ENCODE peak calls at places on chromosomes 4 and X, in ten cellular contexts. A, Z, K, N, D, Y, X, U, B and S are unnamed samples.

GRCh38 chrX:70452143-70452733 is 7.6 kb downstream of the DLG3 start:
- DNase-seq in A (peak; percentile 50), Z (no peak), K (peak; percentile 45), N (no peak), D (peak; percentile 51), Y (peak; percentile 29), X (peak; percentile 60), U (peak; percentile 75), B (peak; percentile 19), S (no peak)

GRCh38 chr4:8768357-8768999 is 103.2 kb downstream of the HMX1 start:
- DNase-seq in A (no peak), Z (no peak), K (no peak), N (no peak), D (no peak), Y (no peak), X (no peak), U (no peak), B (no peak), S (no peak)

GRCh38 chr4:169664615-169665014 is 44.2 kb downstream of the CLCN3 start:
- DNase-seq in A (no peak), Z (no peak), K (no peak), N (no peak), D (no peak), Y (no peak), X (no peak), U (no peak), B (no peak), S (no peak)

GRCh38 chrX:118215346-118215745 is 98.7 kb upstream of the KLHL13 start:
- DNase-seq in A (no peak), Z (no peak), K (peak; percentile 5), N (no peak), D (no peak), Y (no peak), X (no peak), U (no peak), B (no peak), S (no peak)

GRCh38 chrX:67546496-67547423 is 2.9 kb downstream of the AR start:
- DNase-seq in A (no peak), Z (no peak), K (no peak), N (no peak), D (no peak), Y (no peak), X (peak; percentile 29), U (peak; percentile 2), B (no peak), S (no peak)

GRCh38 chr4:109690690-109691410 is 12.4 kb downstream of the CASP6 start:
- DNase-seq in A (no peak), Z (no peak), K (no peak), N (no peak), D (no peak), Y (no peak), X (no peak), U (no peak), B (no peak), S (no peak)

GRCh38 chr4:153215976-153216375 is 11.7 kb downstream of the TRIM2 start:
- DNase-seq in A (no peak), Z (no peak), K (no peak), N (no peak), D (no peak), Y (no peak), X (no peak), U (no peak), B (no peak), S (no peak)

GRCh38 chr4:79528241-79528706 is 120.2 kb upstream of the GK2 start:
- DNase-seq in A (no peak), Z (no peak), K (peak; percentile 29), N (peak; percentile 52), D (no peak), Y (no peak), X (no peak), U (no peak), B (no peak), S (no peak)

GRCh38 chr4:152663203-152664066 is 16.4 kb downstream of the TMEM154 start:
- DNase-seq in A (no peak), Z (no peak), K (no peak), N (no peak), D (no peak), Y (no peak), X (no peak), U (no peak), B (no peak), S (peak; percentile 51)